ENCODE peak calls at places on chromosomes 2 and 18, in five cellular contexts. A, K, S, W and X are unnamed samples.

GRCh38 chr2:240620859-240621258 is 4.4 kb upstream of the GPR35 start:
- DNase-seq in A (no peak), K (no peak), S (no peak), W (no peak), X (no peak)

GRCh38 chr2:23366720-23367119 is 18.3 kb upstream of the KLHL29 start:
- DNase-seq in A (no peak), K (peak), S (no peak), W (no peak), X (no peak)

GRCh38 chr2:120238728-120239487 is 13.7 kb upstream of the RALB start:
- DNase-seq in A (peak), K (peak), S (peak), W (peak), X (no peak)

GRCh38 chr2:192578780-192579179 is 384.0 kb upstream of the TMEFF2 start:
- DNase-seq in A (no peak), K (no peak), S (no peak), W (no peak), X (no peak)

GRCh38 chr2:173866858-173867620 is 98.1 kb downstream of the SP3 start:
- DNase-seq in A (peak), K (no peak), S (no peak), W (no peak), X (no peak)

GRCh38 chr2:59458862-59459261 is 1094.6 kb downstream of the BCL11A start:
- DNase-seq in A (no peak), K (no peak), S (no peak), W (no peak), X (no peak)

GRCh38 chr18:76573325-76574025 is 78.4 kb upstream of the ZNF516 start:
- DNase-seq in A (no peak), K (peak), S (no peak), W (no peak), X (no peak)

GRCh38 chr18:10145523-10145922 is 231.7 kb downstream of the VAPA start:
- DNase-seq in A (no peak), K (no peak), S (no peak), W (no peak), X (peak)

GRCh38 chr2:174024524-174025270 is 59.5 kb upstream of the SP3 start:
- DNase-seq in A (peak), K (no peak), S (no peak), W (no peak), X (peak)

GRCh38 chr2:43424262-43425207 is 171.3 kb downstream of the THADA start:
- DNase-seq in A (no peak), K (no peak), S (no peak), W (no peak), X (no peak)

GRCh38 chr2:44543773-44544725 is 182.3 kb downstream of the CAMKMT start:
- DNase-seq in A (no peak), K (peak), S (no peak), W (no peak), X (no peak)

GRCh38 chr18:79707671-79708070 is 28.1 kb downstream of the CTDP1 start:
- DNase-seq in A (no peak), K (no peak), S (no peak), W (peak), X (no peak)

GRCh38 chr18:21243041-21243431 is 1.0 kb downstream of the GREB1L start:
- DNase-seq in A (peak), K (peak), S (no peak), W (no peak), X (no peak)

GRCh38 chr18:76394780-76395476 is 100.1 kb downstream of the ZNF516 start:
- DNase-seq in A (no peak), K (no peak), S (no peak), W (no peak), X (no peak)

GRCh38 chr2:207805566-207806226 is 36.0 kb upstream of the FZD5 start:
- DNase-seq in A (no peak), K (no peak), S (no peak), W (no peak), X (no peak)

GRCh38 chr2:169859423-169859822 is 32.2 kb downstream of the UBR3 start:
- DNase-seq in A (no peak), K (no peak), S (no peak), W (no peak), X (no peak)

DNA sequence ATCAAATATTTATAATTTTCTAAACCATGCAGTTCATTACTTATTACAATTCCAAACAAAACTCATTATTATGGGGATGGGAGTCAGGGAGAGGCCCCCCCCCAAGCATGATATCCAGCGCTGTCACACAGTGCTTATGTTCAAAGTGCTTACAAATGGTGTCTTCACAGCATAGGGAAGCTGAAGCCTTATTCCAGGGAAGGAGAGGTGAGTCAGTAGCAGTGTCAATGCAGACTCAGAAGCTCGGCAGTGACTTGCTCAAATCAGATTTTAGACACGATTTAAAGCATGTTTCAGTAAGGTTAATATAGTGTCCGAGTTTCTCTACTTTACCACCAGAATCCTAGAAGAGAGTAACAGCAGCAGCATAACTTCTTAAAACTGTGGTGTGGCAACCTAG is 24.6 kb downstream of the SLC66A3 start:
- DNase-seq in A (no peak), K (no peak), S (no peak), W (no peak), X (no peak)
- TF ChIP-seq CTCF in A (no peak), K (no peak), S (no peak), W (no peak), X (no peak)

DNA sequence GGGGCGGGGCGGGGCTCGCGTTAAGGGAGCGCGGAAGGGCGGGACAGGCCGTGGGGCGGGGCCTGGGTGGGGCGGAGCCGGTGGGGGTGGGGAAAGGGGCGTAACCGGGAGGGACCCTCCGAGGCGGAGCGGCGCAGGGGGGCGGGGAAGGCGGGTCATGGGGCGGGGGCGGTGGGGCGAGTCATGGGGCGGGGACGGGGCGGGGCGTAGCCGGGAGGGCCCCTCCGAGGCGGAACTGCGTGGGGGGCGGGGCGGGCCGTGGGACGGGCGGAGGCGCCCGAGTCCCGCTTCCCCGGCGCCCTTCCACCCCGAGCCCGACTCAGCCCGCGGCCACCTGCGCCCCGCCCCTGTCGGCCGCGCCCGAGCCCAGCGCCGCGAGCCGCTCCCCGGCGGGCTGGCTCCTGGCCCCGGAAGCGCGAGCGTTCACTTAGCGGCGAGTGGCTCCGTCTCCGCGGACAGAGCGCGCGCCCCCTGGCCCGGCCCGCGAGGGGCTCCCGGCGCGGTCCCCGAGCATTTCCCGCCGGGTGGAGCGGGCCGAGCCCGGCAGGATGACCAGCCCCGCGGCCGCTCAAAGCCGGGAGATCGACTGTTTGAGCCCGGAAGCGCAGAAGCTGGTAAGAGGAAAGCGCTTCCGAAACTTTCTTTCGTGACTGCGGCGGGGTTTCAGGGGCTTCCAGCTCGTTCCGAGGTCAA is 64.7 kb downstream of the LRRFIP1 start:
- DNase-seq in A (peak), K (peak), S (peak), W (peak), X (peak)
- TF ChIP-seq POLR2A in A (no peak), K (peak), S (no peak), W (peak), X (no peak)

DNA sequence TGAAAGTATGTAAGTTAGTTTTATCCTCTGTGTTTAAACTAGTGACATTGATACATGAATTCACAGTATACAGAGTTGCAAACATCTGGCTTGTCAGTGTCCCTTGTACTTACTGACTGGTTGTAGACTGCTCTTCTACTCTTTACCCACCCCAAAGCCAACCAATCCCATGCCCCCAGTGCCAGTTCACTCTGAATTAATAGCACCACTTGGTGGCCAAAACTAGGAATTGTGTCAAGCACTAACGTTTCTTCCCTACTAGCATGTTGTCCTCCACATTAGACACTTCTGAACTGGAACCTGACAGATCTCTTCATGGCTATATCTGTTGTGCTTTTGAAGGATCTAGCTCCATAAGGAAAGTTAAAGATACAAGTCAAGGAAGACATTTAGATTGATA is 27.2 kb upstream of the OTX1 start:
- DNase-seq in A (no peak), K (peak), S (peak), W (no peak), X (no peak)
- TF ChIP-seq CTCF in A (peak), K (peak), S (peak), W (no peak), X (no peak)

GRCh38 chr2:151930042-151930441 is 101.8 kb upstream of the ARL5A start:
- DNase-seq in A (no peak), K (no peak), S (no peak), W (no peak), X (no peak)

GRCh38 chr2:151931030-151931611 is 102.9 kb upstream of the ARL5A start:
- DNase-seq in A (no peak), K (no peak), S (no peak), W (no peak), X (no peak)

GRCh38 chr2:151927501-151928221 is 99.4 kb upstream of the ARL5A start:
- DNase-seq in A (no peak), K (no peak), S (no peak), W (no peak), X (no peak)

GRCh38 chr2:151928380-151928779 is 100.2 kb upstream of the ARL5A start:
- DNase-seq in A (no peak), K (peak), S (no peak), W (no peak), X (peak)

DNA sequence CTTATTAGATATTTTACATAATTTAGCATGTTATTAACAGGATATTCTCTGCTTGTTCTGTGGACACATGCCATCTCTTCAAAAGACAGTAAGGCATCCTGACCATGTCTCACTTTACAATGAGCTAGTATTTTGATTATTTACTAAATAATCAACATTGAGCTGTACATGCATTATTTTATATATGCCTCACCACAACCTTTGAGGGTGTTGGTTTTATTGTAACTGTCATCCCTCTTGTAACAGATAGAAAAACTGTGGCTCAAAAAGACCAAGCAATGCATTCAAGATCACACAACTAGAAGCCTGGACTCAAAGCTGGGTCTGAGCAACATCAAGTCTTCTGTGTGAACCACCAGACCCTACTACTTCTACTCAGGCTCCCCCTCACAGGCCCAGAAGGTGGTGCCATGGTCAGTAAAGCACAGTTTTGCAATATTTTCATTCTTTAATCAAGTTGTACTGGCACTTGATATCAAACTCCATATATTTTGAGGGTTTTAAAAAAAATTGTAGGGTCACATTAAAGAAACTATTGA is 105.1 kb upstream of the ARL5A start:
- DNase-seq in A (no peak), K (no peak), S (no peak), W (no peak), X (no peak)
- TF ChIP-seq POLR2A in A (no peak), K (no peak), S (no peak), W (no peak), X (no peak)

DNA sequence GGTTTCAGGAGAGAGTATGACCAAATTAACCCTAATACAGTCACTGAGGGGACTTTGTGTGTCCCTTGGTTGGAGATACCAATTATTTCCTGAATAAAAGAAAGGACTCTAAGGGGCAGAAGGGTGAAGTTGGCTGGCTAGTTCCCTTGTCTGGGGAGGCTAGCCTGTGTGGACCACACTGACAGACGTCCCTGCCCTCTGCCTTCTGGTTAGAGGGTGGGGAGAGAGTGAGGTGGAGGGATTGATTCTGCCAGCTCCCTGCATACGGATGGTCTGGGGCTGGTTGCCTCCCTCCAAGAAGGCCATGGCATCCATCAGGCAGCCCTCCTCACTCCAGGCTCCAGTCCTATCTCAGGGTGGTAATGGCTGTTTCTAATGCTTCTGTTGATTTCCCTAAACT is 37.4 kb upstream of the AFF3 start:
- DNase-seq in A (no peak), K (no peak), S (no peak), W (no peak), X (no peak)
- TF ChIP-seq CTCF in A (no peak), K (no peak), S (no peak), W (no peak), X (no peak)

DNA sequence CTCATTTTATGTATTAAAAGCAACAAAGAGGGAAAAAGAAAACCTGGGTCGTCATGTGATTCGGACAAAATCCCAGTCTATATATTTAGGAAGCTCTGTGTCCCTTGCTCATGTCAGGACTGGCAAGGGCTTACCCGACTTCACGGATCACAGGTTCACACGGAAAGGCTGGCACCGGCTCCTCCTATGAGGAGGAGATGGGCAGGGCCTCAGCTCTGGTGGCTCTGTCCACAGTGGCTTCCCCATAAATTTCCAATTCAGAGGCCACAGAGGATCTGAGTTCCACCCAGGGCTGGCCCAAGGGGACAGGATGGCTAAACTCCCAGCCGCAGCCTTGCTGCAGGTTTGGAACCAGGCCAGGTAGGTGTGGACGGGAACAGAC is 186.8 kb downstream of the BCL2 start:
- DNase-seq in A (no peak), K (no peak), S (no peak), W (no peak), X (peak)
- TF ChIP-seq POLR2A in A (no peak), K (no peak), S (no peak), W (no peak), X (no peak)

GRCh38 chr2:24881623-24882022 is 38.4 kb downstream of the ADCY3 start:
- DNase-seq in A (no peak), K (no peak), S (no peak), W (no peak), X (no peak)
- TF ChIP-seq CTCF in A (no peak), K (no peak), S (peak), W (no peak), X (no peak)

DNA sequence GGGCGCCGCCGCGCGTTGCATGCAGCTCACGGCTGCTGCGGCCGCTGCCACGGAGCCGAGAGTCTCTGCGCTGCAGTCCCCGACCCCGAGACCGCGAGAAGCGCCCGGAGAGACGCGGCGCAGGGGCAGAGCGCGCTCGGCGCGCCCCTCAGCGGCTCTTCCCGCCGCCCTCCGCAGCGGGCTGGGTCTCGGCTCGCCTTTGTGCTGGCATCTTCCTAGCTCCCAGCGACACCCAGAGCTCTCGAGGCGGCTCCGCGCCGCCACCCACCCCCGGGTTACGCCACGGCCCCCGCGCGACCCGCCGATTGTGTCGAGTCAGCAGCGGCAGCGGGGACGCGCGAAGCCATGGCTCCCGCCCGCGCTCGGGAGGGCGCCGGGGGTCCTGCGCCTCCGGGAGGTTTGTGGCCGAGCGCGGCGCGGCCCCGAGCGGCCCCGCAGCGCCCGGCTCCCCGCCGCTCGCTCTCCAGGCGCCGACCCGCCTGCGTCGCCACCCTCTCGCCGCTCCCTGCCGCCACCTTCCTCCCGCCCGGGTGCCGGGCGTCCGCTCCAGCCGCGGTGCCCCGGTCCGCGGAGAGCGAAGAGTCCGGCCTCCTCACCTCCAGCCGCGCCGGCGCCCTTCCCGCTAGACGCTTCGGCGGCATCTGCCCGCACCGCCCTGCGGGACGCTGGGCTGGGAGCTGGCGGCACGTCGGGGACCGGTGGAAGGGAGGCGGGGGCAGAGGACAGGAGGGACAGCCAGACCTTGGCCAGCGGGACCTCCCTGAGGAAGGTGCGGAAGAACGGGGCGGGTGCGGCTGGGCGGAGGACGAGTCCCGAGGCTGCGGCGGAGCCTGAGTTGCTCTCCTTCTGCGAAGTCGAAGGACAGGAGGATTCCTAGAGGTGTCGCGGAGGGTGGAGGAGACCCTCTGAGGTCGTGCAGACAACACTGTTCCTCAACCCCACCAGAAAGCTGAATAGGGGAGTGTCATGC is 46.3 kb upstream of the CCDC150 start:
- DNase-seq in A (peak), K (peak), S (no peak), W (peak), X (no peak)
- TF ChIP-seq POLR2A in A (no peak), K (peak), S (no peak), W (no peak), X (no peak)

DNA sequence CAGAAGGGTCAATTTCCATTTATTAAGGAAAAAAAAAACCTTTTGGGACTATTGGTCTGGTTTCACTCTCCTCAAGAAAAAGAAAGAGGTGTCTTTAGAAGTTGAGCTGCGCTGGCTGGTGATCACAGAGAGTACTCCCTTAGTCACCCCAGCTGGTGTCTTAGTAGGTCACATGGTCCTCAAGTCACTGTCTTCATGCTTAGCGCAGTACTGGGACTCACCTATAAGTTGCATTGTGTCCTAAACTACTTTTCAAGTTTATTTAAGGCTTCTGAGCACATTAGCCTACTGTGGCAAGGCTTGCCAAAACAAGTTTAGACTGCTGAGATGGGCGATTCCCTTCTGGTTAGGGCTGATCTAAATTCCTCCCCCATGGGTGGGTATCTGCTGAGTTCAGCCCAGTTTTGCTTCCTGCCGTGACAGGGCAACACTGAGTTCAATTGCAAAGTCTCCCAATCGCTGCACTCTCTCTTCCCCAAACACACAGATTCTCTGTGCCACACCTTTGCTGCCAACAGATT is 824.9 kb upstream of the CRIM1 start:
- DNase-seq in A (no peak), K (no peak), S (no peak), W (no peak), X (no peak)
- TF ChIP-seq CTCF in A (no peak), K (no peak), S (no peak), W (no peak), X (no peak)